ENCODE peak calls at places on chromosomes 1 and 21, in four cellular contexts. One of them, this sample, is unnamed.

GRCh38 chr1:25145775-25146381 is 86.4 kb downstream of the SYF2 start:
- DNase-seq in sigmoid colon: no peak
- DNase-seq in Peyer's patch: peak
- DNase-seq in spleen: no peak
- DNase-seq in this sample: no peak

GRCh38 chr21:41358193-41359166 is 3.3 kb upstream of the MX2 start:
- DNase-seq in sigmoid colon: no peak
- DNase-seq in Peyer's patch: no peak
- DNase-seq in spleen: peak
- DNase-seq in this sample: peak

GRCh38 chr1:197302775-197303174 is 34.7 kb downstream of the CRB1 start:
- DNase-seq in sigmoid colon: no peak
- DNase-seq in Peyer's patch: no peak
- DNase-seq in spleen: no peak
- DNase-seq in this sample: no peak

GRCh38 chr1:178932966-178933603 is 62.2 kb upstream of the ANGPTL1 start:
- DNase-seq in sigmoid colon: peak
- DNase-seq in Peyer's patch: no peak
- DNase-seq in spleen: no peak
- DNase-seq in this sample: no peak

GRCh38 chr1:50940291-50940690 is 19.8 kb downstream of the FAF1 start:
- DNase-seq in sigmoid colon: no peak
- DNase-seq in Peyer's patch: no peak
- DNase-seq in spleen: no peak
- DNase-seq in this sample: no peak

GRCh38 chr1:119873166-119874025 is 22.9 kb downstream of the ADAM30 start:
- DNase-seq in sigmoid colon: no peak
- DNase-seq in Peyer's patch: no peak
- DNase-seq in spleen: no peak
- DNase-seq in this sample: no peak

GRCh38 chr1:34009340-34009975 is 145.6 kb downstream of the HMGB4 start:
- DNase-seq in sigmoid colon: no peak
- DNase-seq in Peyer's patch: no peak
- DNase-seq in spleen: no peak
- DNase-seq in this sample: no peak

GRCh38 chr1:159791461-159791860 is 10.7 kb downstream of the DUSP23 start:
- DNase-seq in sigmoid colon: no peak
- DNase-seq in Peyer's patch: no peak
- DNase-seq in spleen: no peak
- DNase-seq in this sample: no peak

GRCh38 chr1:107141491-107142369 is 891 bp downstream of the NTNG1 start:
- DNase-seq in sigmoid colon: no peak
- DNase-seq in Peyer's patch: peak
- DNase-seq in spleen: peak
- DNase-seq in this sample: peak

GRCh38 chr1:209513226-209513625 is 70.3 kb upstream of the CAMK1G start:
- DNase-seq in sigmoid colon: no peak
- DNase-seq in Peyer's patch: no peak
- DNase-seq in spleen: no peak
- DNase-seq in this sample: no peak

GRCh38 chr1:153771841-153772593 is 3.2 kb upstream of the SLC27A3 start:
- DNase-seq in sigmoid colon: no peak
- DNase-seq in Peyer's patch: no peak
- DNase-seq in spleen: peak
- DNase-seq in this sample: no peak

GRCh38 chr21:42574234-42575027 is 60.8 kb downstream of the SLC37A1 start:
- DNase-seq in sigmoid colon: peak
- DNase-seq in Peyer's patch: peak
- DNase-seq in spleen: no peak
- DNase-seq in this sample: no peak

GRCh38 chr21:14875186-14875585 is 189.6 kb downstream of the NRIP1 start:
- DNase-seq in sigmoid colon: no peak
- DNase-seq in Peyer's patch: no peak
- DNase-seq in spleen: no peak
- DNase-seq in this sample: no peak

GRCh38 chr1:1630965-1631792 is 794 bp upstream of the MMP23B start:
- DNase-seq in sigmoid colon: peak
- DNase-seq in Peyer's patch: no peak
- DNase-seq in spleen: peak
- DNase-seq in this sample: no peak

GRCh38 chr1:68291763-68292384 is 59.6 kb upstream of the WLS start:
- DNase-seq in sigmoid colon: no peak
- DNase-seq in Peyer's patch: no peak
- DNase-seq in spleen: no peak
- DNase-seq in this sample: no peak

GRCh38 chr1:158117854-158118691 is 62.6 kb upstream of the CD1D start:
- DNase-seq in sigmoid colon: peak
- DNase-seq in Peyer's patch: peak
- DNase-seq in spleen: peak
- DNase-seq in this sample: peak

GRCh38 chr1:14980801-14981200 is 172.7 kb upstream of the TMEM51 start:
- DNase-seq in sigmoid colon: no peak
- DNase-seq in Peyer's patch: no peak
- DNase-seq in spleen: no peak
- DNase-seq in this sample: no peak

GRCh38 chr1:213669964-213670691 is 317.6 kb upstream of the PROX1 start:
- DNase-seq in sigmoid colon: no peak
- DNase-seq in Peyer's patch: no peak
- DNase-seq in spleen: no peak
- DNase-seq in this sample: no peak
- TF ChIP-seq CTCF in sigmoid colon: no peak
- TF ChIP-seq CTCF in Peyer's patch: no peak
- TF ChIP-seq CTCF in spleen: no peak
- TF ChIP-seq CTCF in this sample: no peak

GRCh38 chr1:230299148-230300006 is 126.8 kb downstream of the PGBD5 start:
- DNase-seq in sigmoid colon: peak
- DNase-seq in Peyer's patch: no peak
- DNase-seq in spleen: peak
- DNase-seq in this sample: peak
- TF ChIP-seq POLR2A in sigmoid colon: no peak
- TF ChIP-seq POLR2A in Peyer's patch: peak
- TF ChIP-seq POLR2A in spleen: no peak
- TF ChIP-seq POLR2A in this sample: peak

GRCh38 chr1:53683986-53684740 is 54.8 kb downstream of the GLIS1 start:
- DNase-seq in sigmoid colon: no peak
- DNase-seq in Peyer's patch: no peak
- DNase-seq in spleen: no peak
- DNase-seq in this sample: no peak

GRCh38 chr1:53686371-53687267 is 52.3 kb downstream of the GLIS1 start:
- DNase-seq in sigmoid colon: no peak
- DNase-seq in Peyer's patch: no peak
- DNase-seq in spleen: no peak
- DNase-seq in this sample: no peak

GRCh38 chr1:53684741-53685140 is 54.2 kb downstream of the GLIS1 start:
- DNase-seq in sigmoid colon: no peak
- DNase-seq in Peyer's patch: no peak
- DNase-seq in spleen: no peak
- DNase-seq in this sample: no peak

GRCh38 chr1:53687426-53687825 is 51.5 kb downstream of the GLIS1 start:
- DNase-seq in sigmoid colon: no peak
- DNase-seq in Peyer's patch: no peak
- DNase-seq in spleen: no peak
- DNase-seq in this sample: no peak

DNA sequence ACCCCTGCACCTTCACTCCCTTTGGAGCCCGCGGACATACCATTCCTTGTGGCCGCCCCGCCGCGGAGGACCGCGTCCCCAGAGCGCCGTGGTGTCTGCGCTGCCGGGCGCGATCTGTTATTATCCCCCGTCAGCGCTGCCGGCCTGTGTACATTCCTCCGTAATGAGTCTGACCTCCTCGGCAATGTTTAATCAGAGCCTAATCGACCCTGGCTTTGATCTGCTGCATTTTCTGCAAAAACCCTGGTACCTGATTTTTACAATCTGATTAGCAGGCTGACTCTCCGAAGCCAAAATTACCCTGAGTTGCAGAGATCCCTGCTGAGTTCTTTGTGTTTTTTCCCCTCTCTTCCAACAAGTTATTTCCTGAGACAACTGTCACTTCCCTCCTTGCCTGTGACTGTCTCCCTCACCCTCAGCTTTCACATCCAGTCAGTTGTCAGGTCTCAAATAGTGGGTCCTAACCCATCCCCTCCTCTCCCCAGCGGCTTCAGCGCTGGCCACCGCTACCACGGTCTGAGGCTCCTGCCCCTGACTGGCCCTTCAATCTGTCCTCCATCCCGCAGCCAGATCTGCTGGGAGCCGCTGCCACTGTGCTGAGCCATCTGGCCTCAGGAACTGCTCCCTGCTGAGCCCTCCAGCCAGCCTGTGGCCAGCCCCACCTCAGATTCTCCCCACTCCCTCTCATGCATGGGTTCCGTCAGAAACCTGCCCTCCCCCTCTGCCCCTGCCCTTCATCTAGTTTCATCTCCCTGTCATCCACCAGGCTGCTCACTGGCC is 53.5 kb downstream of the GLIS1 start:
- DNase-seq in sigmoid colon: no peak
- DNase-seq in Peyer's patch: no peak
- DNase-seq in spleen: no peak
- DNase-seq in this sample: no peak
- H3K4me3 ChIP-seq in sigmoid colon: no peak
- H3K4me3 ChIP-seq in Peyer's patch: no peak
- H3K4me3 ChIP-seq in spleen: no peak
- H3K4me3 ChIP-seq in this sample: no peak

GRCh38 chr1:156104861-156105546 is 9.5 kb upstream of the LMNA start:
- DNase-seq in sigmoid colon: peak
- DNase-seq in Peyer's patch: no peak
- DNase-seq in spleen: no peak
- DNase-seq in this sample: no peak
- TF ChIP-seq CTCF in sigmoid colon: no peak
- TF ChIP-seq CTCF in Peyer's patch: no peak
- TF ChIP-seq CTCF in spleen: no peak
- TF ChIP-seq CTCF in this sample: no peak

DNA sequence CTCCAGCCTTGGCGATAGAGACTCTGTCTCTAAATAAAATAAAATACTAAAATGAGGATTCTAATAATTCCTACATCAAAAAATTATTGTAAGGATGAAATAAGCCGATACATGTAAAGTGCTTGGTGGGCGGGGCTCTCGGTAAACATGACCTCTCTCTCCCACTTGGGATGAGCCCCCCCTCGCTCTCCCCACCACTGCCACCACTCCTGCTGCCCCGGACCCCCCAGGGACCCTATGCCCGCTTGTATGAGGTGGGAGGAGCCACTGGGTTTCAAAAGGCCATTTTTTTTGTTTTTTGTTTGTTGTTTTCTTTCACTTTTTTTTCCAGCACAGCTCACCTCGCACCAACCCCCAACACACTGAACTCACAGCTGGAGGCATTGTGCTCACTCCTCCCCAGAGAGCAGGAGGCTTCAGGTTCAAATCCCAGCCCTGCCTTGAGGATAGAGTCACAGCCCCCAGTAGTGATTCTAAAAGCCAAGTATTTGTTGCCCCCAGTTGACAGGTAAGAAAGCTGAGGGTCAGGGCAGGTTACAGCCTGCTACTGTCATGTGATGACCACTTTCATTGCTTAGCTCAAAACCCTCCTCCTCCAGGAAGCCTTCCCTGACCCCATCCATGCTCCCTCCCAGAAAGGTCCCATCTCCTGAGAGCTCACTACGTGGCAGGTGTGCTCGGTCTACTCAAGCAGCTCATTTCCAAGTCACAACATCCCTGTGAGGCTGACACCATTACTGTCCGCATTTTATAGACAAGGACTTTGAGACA is 4.2 kb downstream of the SDC3 start:
- DNase-seq in sigmoid colon: peak
- DNase-seq in Peyer's patch: no peak
- DNase-seq in spleen: peak
- DNase-seq in this sample: no peak
- TF ChIP-seq POLR2A in sigmoid colon: no peak
- TF ChIP-seq POLR2A in Peyer's patch: no peak
- TF ChIP-seq POLR2A in spleen: no peak
- TF ChIP-seq POLR2A in this sample: no peak

DNA sequence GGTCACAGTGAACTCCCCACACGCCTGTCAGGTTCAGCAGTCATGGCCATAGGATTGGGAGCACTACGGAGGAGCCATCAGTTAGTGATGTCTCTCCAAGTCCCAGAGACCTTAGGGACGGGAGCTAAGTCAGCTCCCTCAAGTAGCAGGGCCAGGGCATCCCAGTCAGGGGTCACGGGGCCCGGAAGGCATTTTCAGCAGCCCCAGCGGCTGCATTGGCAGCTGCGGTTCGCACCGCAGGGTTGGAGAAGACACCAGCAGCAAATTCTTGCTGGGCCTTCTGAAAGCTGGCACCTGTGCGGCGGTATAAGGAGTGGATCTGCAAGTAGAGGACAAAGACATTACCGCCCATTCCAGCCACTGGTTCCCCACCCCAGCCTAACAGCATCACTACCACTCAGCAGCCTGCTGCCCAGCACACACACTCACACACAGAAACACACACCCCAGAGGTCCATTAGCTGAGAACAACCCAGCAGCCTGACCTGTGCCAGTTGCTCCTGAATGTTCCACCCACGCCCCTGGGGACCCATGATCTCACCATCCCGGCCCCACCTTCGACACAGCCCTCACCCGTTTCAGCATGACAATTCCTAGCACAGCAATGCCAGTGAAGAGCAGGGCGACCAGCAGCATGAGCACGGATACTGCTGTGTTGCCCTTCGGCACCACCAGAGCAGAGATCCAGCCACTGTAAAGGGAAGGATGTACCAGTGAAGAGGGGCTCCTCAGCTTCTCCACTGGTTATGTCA is 994 bp upstream of the ENTREP3 start:
- DNase-seq in sigmoid colon: no peak
- DNase-seq in Peyer's patch: no peak
- DNase-seq in spleen: peak
- DNase-seq in this sample: no peak
- H3K4me3 ChIP-seq in sigmoid colon: peak
- H3K4me3 ChIP-seq in Peyer's patch: peak
- H3K4me3 ChIP-seq in spleen: peak
- H3K4me3 ChIP-seq in this sample: no peak

GRCh38 chr1:233518344-233518743 is 95.6 kb upstream of the KCNK1 start:
- DNase-seq in sigmoid colon: no peak
- DNase-seq in Peyer's patch: no peak
- DNase-seq in spleen: no peak
- DNase-seq in this sample: peak
- TF ChIP-seq CTCF in sigmoid colon: no peak
- TF ChIP-seq CTCF in Peyer's patch: no peak
- TF ChIP-seq CTCF in spleen: no peak
- TF ChIP-seq CTCF in this sample: peak

GRCh38 chr1:150561830-150562367 is 12.7 kb downstream of the ADAMTSL4 start:
- DNase-seq in sigmoid colon: peak
- DNase-seq in Peyer's patch: peak
- DNase-seq in spleen: peak
- DNase-seq in this sample: peak
- TF ChIP-seq POLR2A in sigmoid colon: peak
- TF ChIP-seq POLR2A in Peyer's patch: peak
- TF ChIP-seq POLR2A in spleen: no peak
- TF ChIP-seq POLR2A in this sample: no peak

GRCh38 chr1:177600936-177601335 is 368.9 kb downstream of the SEC16B start:
- DNase-seq in sigmoid colon: no peak
- DNase-seq in Peyer's patch: no peak
- DNase-seq in spleen: no peak
- DNase-seq in this sample: no peak
- H3K4me3 ChIP-seq in sigmoid colon: no peak
- H3K4me3 ChIP-seq in Peyer's patch: no peak
- H3K4me3 ChIP-seq in spleen: no peak
- H3K4me3 ChIP-seq in this sample: no peak

This sample was measured in body of pancreas.